ENCODE peak calls at places on chromosomes 4 and X, in four cellular contexts. One of them, this sample, is unnamed.

GRCh38 chr4:186644737-186645261 is 78.9 kb downstream of the FAT1 start:
- DNase-seq in ovary: no peak
- DNase-seq in heart left ventricle: no peak
- DNase-seq in IMR-90: peak; percentile 40
- DNase-seq in this sample: peak; percentile 50

GRCh38 chr4:84515075-84515474 is 16.0 kb upstream of the NKX6-1 start:
- DNase-seq in heart left ventricle: no peak
- DNase-seq in ovary: no peak
- DNase-seq in IMR-90: no peak
- DNase-seq in this sample: no peak

GRCh38 chr4:75302648-75303047 is 211.6 kb downstream of the RCHY1 start:
- DNase-seq in ovary: no peak
- DNase-seq in heart left ventricle: no peak
- DNase-seq in IMR-90: no peak
- DNase-seq in this sample: no peak

GRCh38 chr4:119039779-119040178 is 95.9 kb upstream of the MYOZ2 start:
- DNase-seq in ovary: no peak
- DNase-seq in heart left ventricle: no peak
- DNase-seq in IMR-90: no peak
- DNase-seq in this sample: no peak

GRCh38 chrX:54785901-54786300 is 12.2 kb downstream of the ITIH6 start:
- DNase-seq in IMR-90: no peak
- DNase-seq in heart left ventricle: no peak
- DNase-seq in ovary: no peak
- DNase-seq in this sample: no peak

GRCh38 chr4:124083706-124084105 is 628.8 kb downstream of the ANKRD50 start:
- DNase-seq in ovary: no peak
- DNase-seq in IMR-90: no peak
- DNase-seq in heart left ventricle: no peak
- DNase-seq in this sample: no peak

GRCh38 chr4:127783026-127783769 is 1.1 kb downstream of the HSPA4L start:
- DNase-seq in IMR-90: peak; percentile 65
- DNase-seq in heart left ventricle: peak; percentile 66
- DNase-seq in ovary: peak; percentile 81
- DNase-seq in this sample: peak; percentile 84

GRCh38 chrX:19875051-19875432 is 12.4 kb downstream of the SH3KBP1 start:
- DNase-seq in ovary: no peak
- DNase-seq in heart left ventricle: no peak
- DNase-seq in IMR-90: peak; percentile 34
- DNase-seq in this sample: no peak

GRCh38 chrX:37873220-37873619 is 25.8 kb upstream of the DYNLT3 start:
- DNase-seq in ovary: no peak
- DNase-seq in IMR-90: no peak
- DNase-seq in heart left ventricle: no peak
- DNase-seq in this sample: no peak

GRCh38 chr4:3239998-3240920 is 8.7 kb upstream of the MSANTD1 start:
- DNase-seq in heart left ventricle: no peak
- DNase-seq in IMR-90: no peak
- DNase-seq in ovary: no peak
- DNase-seq in this sample: no peak

GRCh38 chrX:45758738-45759397 is 558.2 kb upstream of the DIPK2B start:
- DNase-seq in heart left ventricle: no peak
- DNase-seq in ovary: no peak
- DNase-seq in IMR-90: peak; percentile 49
- DNase-seq in this sample: no peak

GRCh38 chr4:37590016-37590415 is 96.2 kb downstream of the RELL1 start:
- DNase-seq in heart left ventricle: no peak
- DNase-seq in ovary: no peak
- DNase-seq in IMR-90: no peak
- DNase-seq in this sample: no peak

GRCh38 chrX:112761239-112762207 is 79.1 kb downstream of the AMOT start:
- DNase-seq in IMR-90: no peak
- DNase-seq in heart left ventricle: no peak
- DNase-seq in ovary: no peak
- DNase-seq in this sample: no peak

DNA sequence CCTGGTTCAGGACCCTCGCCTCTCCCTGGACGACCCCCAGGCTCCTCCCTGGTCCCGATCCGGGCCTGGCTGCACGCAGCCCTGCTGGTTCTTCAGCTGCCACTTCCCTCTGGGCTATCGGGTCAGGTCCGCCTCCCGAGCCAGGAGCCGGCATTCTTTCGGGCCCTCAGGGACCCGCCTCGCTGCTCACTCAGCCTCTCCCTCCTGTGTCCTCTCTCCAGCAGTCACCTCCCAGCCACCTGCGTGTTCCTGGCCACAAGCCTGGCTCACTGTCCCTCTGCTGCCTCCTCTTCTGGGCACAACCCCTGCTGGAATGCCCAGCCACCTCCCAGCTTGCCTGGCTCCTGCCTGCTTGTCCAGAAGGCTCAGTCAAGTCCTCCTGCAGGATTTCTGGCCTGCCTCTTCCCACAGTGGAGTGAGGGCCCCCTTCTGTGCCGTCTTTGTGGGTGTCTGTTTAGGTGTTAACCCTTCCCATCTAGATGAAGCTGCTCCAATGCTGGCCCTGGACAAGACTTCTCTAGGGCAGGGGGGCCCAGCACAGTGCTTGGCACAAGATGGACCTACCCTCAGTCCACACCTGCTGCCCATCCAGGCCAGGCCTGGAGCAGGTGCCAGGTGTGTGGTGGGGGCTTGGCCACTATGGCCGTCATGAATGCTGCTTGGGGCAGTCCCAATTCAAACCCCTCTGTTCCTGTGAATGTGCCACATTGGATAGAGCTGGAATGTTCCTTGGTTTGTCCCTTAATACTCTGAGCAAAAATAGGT is 2.2 kb downstream of the WFS1 start:
- DNase-seq in ovary: peak; percentile 44
- DNase-seq in heart left ventricle: peak; percentile 63
- DNase-seq in IMR-90: no peak
- DNase-seq in this sample: no peak
- H3K4me1 ChIP-seq in ovary: peaks cover 50% of the 10 kb centered on the region
- H3K4me1 ChIP-seq in heart left ventricle: peaks cover 63% of the 10 kb centered on the region
- H3K4me1 ChIP-seq in IMR-90: peaks cover 29% of the 10 kb centered on the region
- H3K4me1 ChIP-seq in this sample: no peaks in the 10 kb centered on the region

GRCh38 chrX:156004740-156005139 is 7.2 kb downstream of the IL9R start:
- DNase-seq in IMR-90: no peak
- DNase-seq in ovary: no peak
- DNase-seq in heart left ventricle: no peak
- DNase-seq in this sample: no peak
- H3K9me3 ChIP-seq in IMR-90: peaks cover 3% of the 10 kb centered on the region
- H3K9me3 ChIP-seq in ovary: no peaks in the 10 kb centered on the region
- H3K9me3 ChIP-seq in heart left ventricle: no peaks in the 10 kb centered on the region
- H3K9me3 ChIP-seq in this sample: no peaks in the 10 kb centered on the region

GRCh38 chrX:21758488-21758887 is 572 bp upstream of the SMPX start:
- DNase-seq in ovary: no peak
- DNase-seq in heart left ventricle: no peak
- DNase-seq in IMR-90: no peak
- DNase-seq in this sample: no peak

GRCh38 chrX:21757960-21758359 is at the start of gene SMPX:
- DNase-seq in heart left ventricle: no peak
- DNase-seq in ovary: no peak
- DNase-seq in IMR-90: no peak
- DNase-seq in this sample: no peak

DNA sequence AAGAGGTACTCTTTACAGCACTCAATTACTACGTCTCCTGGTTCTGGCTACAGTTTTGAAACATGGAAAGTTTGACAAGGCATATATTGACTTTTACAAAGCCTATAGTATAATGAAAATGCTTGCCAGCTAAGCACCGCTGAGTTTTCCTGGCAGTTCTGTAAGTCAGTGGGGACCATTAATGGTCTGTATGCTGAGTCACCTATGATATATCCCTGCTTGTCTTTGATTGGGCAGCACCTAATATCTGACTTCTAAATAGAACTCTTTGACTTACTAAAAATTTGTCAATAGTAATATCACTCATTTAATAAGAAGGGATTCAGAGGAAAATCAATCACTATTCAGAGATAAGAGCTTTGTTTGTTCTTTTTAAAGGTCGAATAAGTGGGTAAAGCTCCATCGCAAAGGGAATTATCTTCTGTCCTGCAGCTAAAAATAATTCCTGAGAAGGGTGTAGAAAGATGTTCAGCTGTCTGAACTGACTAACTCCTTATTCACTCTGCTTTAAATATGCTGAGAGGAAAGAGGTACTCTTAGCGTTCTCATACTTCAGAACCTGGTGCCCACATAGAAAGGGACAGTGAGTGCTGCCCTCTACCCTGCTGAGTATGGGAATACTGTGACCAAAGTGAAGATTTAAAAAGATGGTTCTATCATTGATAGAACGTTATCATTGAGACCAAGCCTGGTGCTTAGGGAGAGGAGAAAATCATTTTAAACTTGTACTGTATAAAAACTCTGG is 959 bp downstream of the SMPX start:
- DNase-seq in IMR-90: no peak
- DNase-seq in ovary: no peak
- DNase-seq in heart left ventricle: no peak
- DNase-seq in this sample: no peak
- TF ChIP-seq POLR2A in IMR-90: no peak
- TF ChIP-seq POLR2A in ovary: no peak
- TF ChIP-seq POLR2A in heart left ventricle: no peak
- TF ChIP-seq POLR2A in this sample: no peak

DNA sequence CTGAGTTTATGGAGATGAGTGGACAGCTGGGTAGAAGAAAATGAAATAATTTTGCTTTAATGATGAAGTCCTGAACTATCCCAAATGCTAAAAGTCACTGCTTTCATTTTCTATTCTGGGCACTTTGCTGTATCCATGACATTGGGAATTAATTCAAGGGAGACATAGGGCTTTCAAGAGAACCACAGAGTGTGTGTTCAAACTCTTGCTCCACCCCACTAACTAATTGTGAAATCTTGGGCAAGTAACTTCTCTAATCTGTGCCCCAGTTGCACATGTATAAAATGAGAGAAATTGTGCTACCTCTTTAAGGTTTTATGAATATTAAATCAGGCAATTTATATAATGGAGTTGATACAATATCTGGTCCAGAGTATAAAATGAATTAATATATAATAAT is 1422.0 kb downstream of the ADGRL3 start:
- DNase-seq in heart left ventricle: no peak
- DNase-seq in ovary: no peak
- DNase-seq in IMR-90: no peak
- DNase-seq in this sample: no peak
- H3K4me1 ChIP-seq in heart left ventricle: no peaks in the 10 kb centered on the region
- H3K4me1 ChIP-seq in ovary: no peaks in the 10 kb centered on the region
- H3K4me1 ChIP-seq in IMR-90: no peaks in the 10 kb centered on the region
- H3K4me1 ChIP-seq in this sample: no peaks in the 10 kb centered on the region

GRCh38 chrX:119399772-119400101 is 601 bp downstream of the SLC25A43 start:
- DNase-seq in heart left ventricle: no peak
- DNase-seq in ovary: no peak
- DNase-seq in IMR-90: no peak
- DNase-seq in this sample: no peak
- H3K9me3 ChIP-seq in heart left ventricle: no peaks in the 10 kb centered on the region
- H3K9me3 ChIP-seq in ovary: no peaks in the 10 kb centered on the region
- H3K9me3 ChIP-seq in IMR-90: no peaks in the 10 kb centered on the region
- H3K9me3 ChIP-seq in this sample: no peaks in the 10 kb centered on the region